ENCODE peak calls at places on chromosomes 7 and 10, in nine cellular contexts. One of them, this sample, is unnamed.

GRCh38 chr7:107582906-107583305 is 2.9 kb downstream of the BCAP29 start:
- DNase-seq in CD8-positive, alpha-beta memory T cell: no peak
- DNase-seq in pancreas: no peak
- DNase-seq in tibial artery: no peak
- DNase-seq in colonic mucosa: no peak
- DNase-seq in A549: no peak
- DNase-seq in mammary epithelial cell: peak
- DNase-seq in ovary: no peak
- DNase-seq in BJ: no peak
- DNase-seq in this sample: peak

GRCh38 chr10:77837248-77837924 is 89.2 kb downstream of the DLG5 start:
- DNase-seq in colonic mucosa: no peak
- DNase-seq in BJ: no peak
- DNase-seq in ovary: no peak
- DNase-seq in CD8-positive, alpha-beta memory T cell: peak
- DNase-seq in pancreas: no peak
- DNase-seq in mammary epithelial cell: peak
- DNase-seq in tibial artery: no peak
- DNase-seq in A549: no peak
- DNase-seq in this sample: peak

GRCh38 chr10:122068844-122069243 is 79.9 kb downstream of the TACC2 start:
- DNase-seq in mammary epithelial cell: no peak
- DNase-seq in A549: no peak
- DNase-seq in colonic mucosa: no peak
- DNase-seq in BJ: no peak
- DNase-seq in pancreas: no peak
- DNase-seq in ovary: peak
- DNase-seq in tibial artery: no peak
- DNase-seq in CD8-positive, alpha-beta memory T cell: no peak
- DNase-seq in this sample: no peak

GRCh38 chr10:17092986-17093803 is 36.4 kb downstream of the CUBN start:
- DNase-seq in tibial artery: no peak
- DNase-seq in A549: no peak
- DNase-seq in ovary: no peak
- DNase-seq in mammary epithelial cell: no peak
- DNase-seq in pancreas: no peak
- DNase-seq in colonic mucosa: no peak
- DNase-seq in CD8-positive, alpha-beta memory T cell: no peak
- DNase-seq in BJ: no peak
- DNase-seq in this sample: no peak

GRCh38 chr7:101549734-101550133 is 79.4 kb downstream of the MYL10 start:
- DNase-seq in mammary epithelial cell: no peak
- DNase-seq in tibial artery: peak
- DNase-seq in A549: no peak
- DNase-seq in colonic mucosa: no peak
- DNase-seq in ovary: no peak
- DNase-seq in pancreas: no peak
- DNase-seq in CD8-positive, alpha-beta memory T cell: no peak
- DNase-seq in BJ: no peak
- DNase-seq in this sample: no peak

GRCh38 chr7:117715784-117716445 is 157.3 kb downstream of the CTTNBP2 start:
- DNase-seq in pancreas: no peak
- DNase-seq in ovary: no peak
- DNase-seq in colonic mucosa: peak
- DNase-seq in tibial artery: no peak
- DNase-seq in BJ: peak
- DNase-seq in CD8-positive, alpha-beta memory T cell: no peak
- DNase-seq in A549: peak
- DNase-seq in mammary epithelial cell: peak
- DNase-seq in this sample: peak

GRCh38 chr7:98681951-98682350 is 64.9 kb downstream of the NPTX2 start:
- DNase-seq in tibial artery: no peak
- DNase-seq in mammary epithelial cell: peak
- DNase-seq in CD8-positive, alpha-beta memory T cell: no peak
- DNase-seq in pancreas: no peak
- DNase-seq in ovary: no peak
- DNase-seq in A549: no peak
- DNase-seq in colonic mucosa: no peak
- DNase-seq in BJ: no peak
- DNase-seq in this sample: no peak

GRCh38 chr10:108808228-108808627 is 1115.1 kb downstream of the XPNPEP1 start:
- DNase-seq in mammary epithelial cell: no peak
- DNase-seq in A549: no peak
- DNase-seq in colonic mucosa: no peak
- DNase-seq in tibial artery: no peak
- DNase-seq in pancreas: no peak
- DNase-seq in CD8-positive, alpha-beta memory T cell: no peak
- DNase-seq in ovary: no peak
- DNase-seq in BJ: no peak
- DNase-seq in this sample: no peak

GRCh38 chr7:19675816-19676215 is 33.0 kb downstream of the POLR1F start:
- DNase-seq in mammary epithelial cell: no peak
- DNase-seq in CD8-positive, alpha-beta memory T cell: no peak
- DNase-seq in tibial artery: no peak
- DNase-seq in A549: no peak
- DNase-seq in ovary: no peak
- DNase-seq in pancreas: no peak
- DNase-seq in colonic mucosa: no peak
- DNase-seq in BJ: no peak
- DNase-seq in this sample: no peak

GRCh38 chr10:47264797-47265281 is 35.2 kb upstream of the GDF10 start:
- DNase-seq in ovary: no peak
- DNase-seq in colonic mucosa: no peak
- DNase-seq in BJ: no peak
- DNase-seq in CD8-positive, alpha-beta memory T cell: peak
- DNase-seq in mammary epithelial cell: no peak
- DNase-seq in A549: no peak
- DNase-seq in pancreas: no peak
- DNase-seq in tibial artery: no peak
- DNase-seq in this sample: no peak

GRCh38 chr10:3624367-3624766 is 160.6 kb downstream of the KLF6 start:
- DNase-seq in A549: no peak
- DNase-seq in mammary epithelial cell: no peak
- DNase-seq in colonic mucosa: no peak
- DNase-seq in tibial artery: peak
- DNase-seq in pancreas: no peak
- DNase-seq in ovary: no peak
- DNase-seq in BJ: peak
- DNase-seq in CD8-positive, alpha-beta memory T cell: no peak
- DNase-seq in this sample: peak

GRCh38 chr10:133292919-133293809 is 15.5 kb downstream of the TUBGCP2 start:
- DNase-seq in colonic mucosa: no peak
- DNase-seq in BJ: peak
- DNase-seq in ovary: no peak
- DNase-seq in mammary epithelial cell: peak
- DNase-seq in tibial artery: no peak
- DNase-seq in CD8-positive, alpha-beta memory T cell: no peak
- DNase-seq in pancreas: peak
- DNase-seq in A549: peak
- DNase-seq in this sample: peak

GRCh38 chr10:17062493-17063487 is 66.8 kb downstream of the CUBN start:
- DNase-seq in mammary epithelial cell: peak
- DNase-seq in A549: peak
- DNase-seq in tibial artery: peak
- DNase-seq in colonic mucosa: no peak
- DNase-seq in CD8-positive, alpha-beta memory T cell: no peak
- DNase-seq in pancreas: peak
- DNase-seq in ovary: peak
- DNase-seq in BJ: peak
- DNase-seq in this sample: peak

GRCh38 chr7:128889121-128889520 is 21.4 kb downstream of the KCP start:
- DNase-seq in mammary epithelial cell: peak
- DNase-seq in BJ: no peak
- DNase-seq in pancreas: no peak
- DNase-seq in ovary: no peak
- DNase-seq in tibial artery: no peak
- DNase-seq in A549: no peak
- DNase-seq in colonic mucosa: no peak
- DNase-seq in CD8-positive, alpha-beta memory T cell: no peak
- DNase-seq in this sample: no peak

GRCh38 chr10:46048152-46048551 is 2.1 kb upstream of the MSMB start:
- DNase-seq in pancreas: no peak
- DNase-seq in BJ: no peak
- DNase-seq in CD8-positive, alpha-beta memory T cell: no peak
- DNase-seq in ovary: no peak
- DNase-seq in A549: no peak
- DNase-seq in mammary epithelial cell: no peak
- DNase-seq in colonic mucosa: no peak
- DNase-seq in tibial artery: no peak
- DNase-seq in this sample: no peak

GRCh38 chr7:138935438-138936079 is 45.6 kb downstream of the KIAA1549 start:
- DNase-seq in mammary epithelial cell: peak
- DNase-seq in ovary: no peak
- DNase-seq in tibial artery: no peak
- DNase-seq in BJ: peak
- DNase-seq in pancreas: no peak
- DNase-seq in A549: peak
- DNase-seq in CD8-positive, alpha-beta memory T cell: no peak
- DNase-seq in colonic mucosa: no peak
- DNase-seq in this sample: peak

GRCh38 chr7:28135296-28135695 is 45.3 kb downstream of the JAZF1 start:
- DNase-seq in pancreas: no peak
- DNase-seq in tibial artery: no peak
- DNase-seq in A549: no peak
- DNase-seq in mammary epithelial cell: no peak
- DNase-seq in BJ: no peak
- DNase-seq in colonic mucosa: no peak
- DNase-seq in CD8-positive, alpha-beta memory T cell: no peak
- DNase-seq in ovary: no peak
- DNase-seq in this sample: no peak

GRCh38 chr7:33883566-33883965 is 21.8 kb upstream of the BMPER start:
- DNase-seq in CD8-positive, alpha-beta memory T cell: no peak
- DNase-seq in pancreas: no peak
- DNase-seq in A549: no peak
- DNase-seq in mammary epithelial cell: no peak
- DNase-seq in tibial artery: no peak
- DNase-seq in colonic mucosa: no peak
- DNase-seq in ovary: no peak
- DNase-seq in BJ: no peak
- DNase-seq in this sample: no peak

DNA sequence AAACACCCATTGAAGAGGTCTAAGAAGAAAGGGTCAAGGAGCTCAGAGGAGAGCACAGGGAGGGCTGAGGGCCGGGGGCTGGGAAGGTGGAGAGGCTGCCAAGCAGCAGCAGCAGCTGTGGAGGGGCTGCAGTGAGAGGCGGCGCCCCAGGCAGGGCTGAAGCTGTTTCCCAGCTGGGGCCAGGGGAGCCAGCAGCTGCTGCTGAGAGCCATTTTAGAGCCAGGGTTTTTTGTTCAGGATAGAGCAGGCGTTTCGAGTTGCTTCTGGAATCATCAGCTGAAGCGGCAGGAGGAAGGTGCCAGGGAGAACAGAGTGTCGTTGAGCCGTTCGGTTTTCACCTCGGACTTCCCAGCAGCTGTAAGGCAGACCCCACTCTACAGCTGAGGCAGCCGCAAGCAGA is 62.7 kb downstream of the LANCL2 start:
- DNase-seq in CD8-positive, alpha-beta memory T cell: no peak
- DNase-seq in colonic mucosa: no peak
- DNase-seq in mammary epithelial cell: no peak
- DNase-seq in ovary: no peak
- DNase-seq in pancreas: no peak
- DNase-seq in BJ: no peak
- DNase-seq in tibial artery: no peak
- DNase-seq in A549: no peak
- DNase-seq in this sample: no peak
- H3K4me3 ChIP-seq in CD8-positive, alpha-beta memory T cell: no peak
- H3K4me3 ChIP-seq in colonic mucosa: no peak
- H3K4me3 ChIP-seq in mammary epithelial cell: no peak
- H3K4me3 ChIP-seq in ovary: peak
- H3K4me3 ChIP-seq in pancreas: no peak
- H3K4me3 ChIP-seq in BJ: no peak
- H3K4me3 ChIP-seq in tibial artery: no peak
- H3K4me3 ChIP-seq in A549: no peak
- H3K4me3 ChIP-seq in this sample: no peak

GRCh38 chr10:58661902-58662301 is 149.2 kb downstream of the BICC1 start:
- DNase-seq in CD8-positive, alpha-beta memory T cell: no peak
- DNase-seq in A549: no peak
- DNase-seq in mammary epithelial cell: no peak
- DNase-seq in BJ: no peak
- DNase-seq in ovary: no peak
- DNase-seq in colonic mucosa: no peak
- DNase-seq in pancreas: no peak
- DNase-seq in tibial artery: no peak
- DNase-seq in this sample: no peak
- H3K4me3 ChIP-seq in CD8-positive, alpha-beta memory T cell: no peak
- H3K4me3 ChIP-seq in A549: peak
- H3K4me3 ChIP-seq in mammary epithelial cell: no peak
- H3K4me3 ChIP-seq in BJ: no peak
- H3K4me3 ChIP-seq in ovary: no peak
- H3K4me3 ChIP-seq in colonic mucosa: no peak
- H3K4me3 ChIP-seq in pancreas: no peak
- H3K4me3 ChIP-seq in tibial artery: no peak
- H3K4me3 ChIP-seq in this sample: no peak

GRCh38 chr7:134605978-134606923 is 40.4 kb upstream of the BPGM start:
- DNase-seq in pancreas: no peak
- DNase-seq in BJ: no peak
- DNase-seq in colonic mucosa: peak
- DNase-seq in tibial artery: no peak
- DNase-seq in CD8-positive, alpha-beta memory T cell: peak
- DNase-seq in mammary epithelial cell: no peak
- DNase-seq in ovary: peak
- DNase-seq in A549: peak
- DNase-seq in this sample: peak
- H3K4me3 ChIP-seq in pancreas: no peak
- H3K4me3 ChIP-seq in BJ: no peak
- H3K4me3 ChIP-seq in colonic mucosa: no peak
- H3K4me3 ChIP-seq in tibial artery: no peak
- H3K4me3 ChIP-seq in CD8-positive, alpha-beta memory T cell: no peak
- H3K4me3 ChIP-seq in mammary epithelial cell: no peak
- H3K4me3 ChIP-seq in ovary: no peak
- H3K4me3 ChIP-seq in A549: no peak
- H3K4me3 ChIP-seq in this sample: peak

DNA sequence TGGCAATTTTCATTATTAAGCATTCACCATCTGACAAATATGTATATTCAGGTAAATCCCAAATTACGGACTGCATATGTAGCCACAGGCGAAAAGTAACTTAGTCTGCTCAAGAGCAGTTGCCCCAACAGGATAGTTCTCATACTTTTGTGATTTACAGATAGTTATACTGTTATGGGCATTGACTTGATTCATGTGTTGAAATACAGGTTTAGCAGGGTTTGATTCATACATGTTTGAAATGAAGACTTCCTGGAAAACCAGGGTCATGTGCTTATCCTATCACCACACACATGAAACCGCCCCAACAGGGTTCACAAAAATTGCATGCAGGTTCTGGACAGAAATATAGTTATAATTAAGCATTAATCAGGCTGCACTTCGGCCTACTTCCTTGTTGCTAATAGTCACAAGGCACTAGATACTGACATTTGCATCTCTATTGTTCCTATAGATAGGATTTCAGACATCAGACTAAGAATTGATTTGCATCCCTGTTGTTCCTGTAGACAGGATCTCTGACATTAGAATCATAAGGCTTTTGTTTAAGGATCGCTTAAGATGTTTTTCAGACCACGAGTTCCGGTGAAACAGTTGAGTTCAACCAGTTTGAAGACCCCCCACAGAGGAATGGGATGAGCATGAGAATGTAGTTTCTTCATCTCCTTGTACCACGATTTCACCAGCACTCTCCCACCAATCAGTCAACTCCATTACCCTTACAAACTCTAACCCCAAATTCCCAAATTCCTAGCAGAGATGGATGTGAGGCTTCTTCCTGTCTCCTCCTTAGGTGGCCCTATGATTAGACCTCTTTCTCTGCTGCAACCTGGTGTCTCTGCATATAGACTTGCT is 2.0 kb upstream of the ZNF398 start:
- DNase-seq in mammary epithelial cell: peak
- DNase-seq in A549: no peak
- DNase-seq in BJ: no peak
- DNase-seq in ovary: no peak
- DNase-seq in CD8-positive, alpha-beta memory T cell: no peak
- DNase-seq in tibial artery: no peak
- DNase-seq in pancreas: no peak
- DNase-seq in colonic mucosa: no peak
- DNase-seq in this sample: no peak
- H3K4me3 ChIP-seq in mammary epithelial cell: no peak
- H3K4me3 ChIP-seq in A549: no peak
- H3K4me3 ChIP-seq in BJ: no peak
- H3K4me3 ChIP-seq in ovary: no peak
- H3K4me3 ChIP-seq in CD8-positive, alpha-beta memory T cell: no peak
- H3K4me3 ChIP-seq in tibial artery: no peak
- H3K4me3 ChIP-seq in pancreas: no peak
- H3K4me3 ChIP-seq in colonic mucosa: no peak
- H3K4me3 ChIP-seq in this sample: no peak

This sample was measured in astrocyte.